ENCODE peak calls at places on chromosomes 5 and 9, in eight cellular contexts. Z, F, U, S, Q, V, X and R are unnamed samples.
A peak's percentile ranks its signal among the peaks of the same experiment; 100 is the strongest.

GRCh38 chr5:106875591-106876297 is 795.0 kb downstream of the EFNA5 start:
- DNase-seq in Z (no peak), F (no peak), U (peak; percentile 58), S (peak; percentile 60), Q (no peak), V (no peak), X (peak; percentile 32), R (peak; percentile 66)

GRCh38 chr5:171801-172331 is 19.4 kb upstream of the LRRC14B start:
- DNase-seq in Z (no peak), F (no peak), U (no peak), S (no peak), Q (no peak), V (no peak), X (no peak), R (no peak)

GRCh38 chr5:81450940-81451339 is 57.0 kb upstream of the ACOT12 start:
- DNase-seq in Z (no peak), F (no peak), U (peak; percentile 73), S (no peak), Q (peak; percentile 24), V (no peak), X (no peak), R (no peak)

GRCh38 chr5:96692436-96692835 is 30.3 kb downstream of the CAST start:
- DNase-seq in Z (no peak), F (no peak), U (peak; percentile 51), S (no peak), Q (no peak), V (no peak), X (no peak), R (no peak)

GRCh38 chr5:45454114-45454513 is 242.1 kb downstream of the HCN1 start:
- DNase-seq in Z (no peak), F (no peak), U (peak; percentile 1), S (peak; percentile 25), Q (peak; percentile 54), V (no peak), X (no peak), R (peak; percentile 3)

GRCh38 chr9:131773911-131774379 is 34.1 kb upstream of the RAPGEF1 start:
- DNase-seq in Z (peak; percentile 31), F (no peak), U (peak; percentile 51), S (peak; percentile 58), Q (peak; percentile 42), V (no peak), X (peak; percentile 31), R (peak; percentile 48)

GRCh38 chr9:89677696-89678393 is 73.0 kb downstream of the GADD45G start:
- DNase-seq in Z (no peak), F (no peak), U (no peak), S (no peak), Q (no peak), V (no peak), X (no peak), R (no peak)

GRCh38 chr5:93330506-93330905 is 250.5 kb downstream of the NR2F1-AS1 start:
- DNase-seq in Z (no peak), F (no peak), U (no peak), S (no peak), Q (no peak), V (no peak), X (no peak), R (no peak)

GRCh38 chr5:109250080-109250479 is 159.7 kb downstream of the PJA2 start:
- DNase-seq in Z (no peak), F (no peak), U (no peak), S (no peak), Q (no peak), V (no peak), X (no peak), R (no peak)

GRCh38 chr5:107806705-107807104 is 136.0 kb upstream of the EFNA5 start:
- DNase-seq in Z (no peak), F (no peak), U (peak; percentile 48), S (no peak), Q (no peak), V (no peak), X (no peak), R (no peak)

GRCh38 chr5:53814819-53815218 is 254.4 kb downstream of the NDUFS4 start:
- DNase-seq in Z (no peak), F (no peak), U (no peak), S (no peak), Q (no peak), V (no peak), X (no peak), R (no peak)

GRCh38 chr5:178306430-178307225 is 74.0 kb upstream of the PHYKPL start:
- DNase-seq in Z (no peak), F (no peak), U (no peak), S (no peak), Q (no peak), V (peak; percentile 45), X (no peak), R (no peak)

GRCh38 chr5:24832021-24832420 is 187.2 kb upstream of the CDH10 start:
- DNase-seq in Z (no peak), F (no peak), U (peak; percentile 39), S (no peak), Q (no peak), V (no peak), X (no peak), R (no peak)

GRCh38 chr5:9104576-9105339 is 441.1 kb downstream of the SEMA5A start:
- DNase-seq in Z (no peak), F (no peak), U (no peak), S (no peak), Q (no peak), V (no peak), X (no peak), R (no peak)

GRCh38 chr9:129936222-129936621 is 101.0 kb downstream of the USP20 start:
- DNase-seq in Z (no peak), F (no peak), U (no peak), S (no peak), Q (no peak), V (no peak), X (no peak), R (no peak)

GRCh38 chr9:127987103-127987614 is 6.4 kb upstream of the EEIG1 start:
- DNase-seq in Z (no peak), F (peak; percentile 66), U (peak; percentile 81), S (no peak), Q (no peak), V (no peak), X (no peak), R (peak; percentile 57)

GRCh38 chr9:38026021-38026809 is 42.8 kb downstream of the SHB start:
- DNase-seq in Z (no peak), F (no peak), U (peak; percentile 68), S (peak; percentile 72), Q (peak; percentile 98), V (no peak), X (peak; percentile 41), R (peak; percentile 29)

GRCh38 chr5:89878140-89878570 is 531.4 kb downstream of the CETN3 start:
- DNase-seq in Z (no peak), F (no peak), U (peak; percentile 5), S (peak; percentile 65), Q (peak; percentile 13), V (no peak), X (no peak), R (no peak)

GRCh38 chr5:135588299-135588698 is 9.5 kb upstream of the CXCL14 start:
- DNase-seq in Z (no peak), F (no peak), U (no peak), S (no peak), Q (no peak), V (peak; percentile 37), X (no peak), R (no peak)

GRCh38 chr5:135240283-135240633 is 158.8 kb downstream of the MACROH2A1 start:
- DNase-seq in Z (no peak), F (no peak), U (no peak), S (no peak), Q (no peak), V (peak; percentile 19), X (no peak), R (no peak)

GRCh38 chr5:151900876-151901275 is 23.8 kb downstream of the GLRA1 start:
- DNase-seq in Z (no peak), F (no peak), U (no peak), S (no peak), Q (no peak), V (no peak), X (no peak), R (no peak)

GRCh38 chr9:7320139-7320538 is 479.4 kb downstream of the DMAC1 start:
- DNase-seq in Z (no peak), F (no peak), U (peak; percentile 92), S (peak; percentile 62), Q (peak; percentile 18), V (no peak), X (no peak), R (no peak)

GRCh38 chr5:88665750-88666215 is 217.2 kb downstream of the MEF2C start:
- DNase-seq in Z (no peak), F (no peak), U (no peak), S (peak; percentile 56), Q (no peak), V (no peak), X (no peak), R (no peak)

GRCh38 chr9:125632321-125633115 is 74.5 kb downstream of the MAPKAP1 start:
- DNase-seq in Z (no peak), F (no peak), U (no peak), S (peak; percentile 87), Q (peak; percentile 16), V (no peak), X (no peak), R (peak; percentile 93)

GRCh38 chr5:179294891-179295777 is 50.1 kb downstream of the ADAMTS2 start:
- DNase-seq in Z (no peak), F (peak; percentile 22), U (no peak), S (no peak), Q (no peak), V (peak; percentile 56), X (no peak), R (no peak)

GRCh38 chr9:130846487-130847305 is 11.6 kb downstream of the ABL1 start:
- DNase-seq in Z (no peak), F (peak; percentile 38), U (peak; percentile 64), S (no peak), Q (peak; percentile 93), V (peak; percentile 63), X (no peak), R (no peak)

GRCh38 chr9:75039006-75039405 is 10.9 kb upstream of the CARNMT1 start:
- DNase-seq in Z (no peak), F (no peak), U (no peak), S (no peak), Q (no peak), V (no peak), X (no peak), R (no peak)

GRCh38 chr5:36414869-36415282 is 113.2 kb upstream of the RANBP3L start:
- DNase-seq in Z (no peak), F (no peak), U (peak; percentile 55), S (peak; percentile 69), Q (peak; percentile 42), V (no peak), X (no peak), R (peak; percentile 28)
- TF ChIP-seq CTCF in Z (no peak), F (peak; percentile 65), U (peak; percentile 57), S (no peak), Q (peak; percentile 9), V (peak; percentile 58), X (peak; percentile 30), R (peak; percentile 27)

GRCh38 chr5:149294872-149295829 is 23.5 kb downstream of the AFAP1L1 start:
- DNase-seq in Z (no peak), F (no peak), U (no peak), S (no peak), Q (no peak), V (no peak), X (no peak), R (no peak)
- H3K4me3 ChIP-seq in Z (no peak overlapping the region), F (peak overlapping the region; percentile 20), U (no peak overlapping the region), S (no peak overlapping the region), Q (no peak overlapping the region), V (no peak overlapping the region), X (no peak overlapping the region), R (no peak overlapping the region)

GRCh38 chr5:80153586-80154126 is 102.2 kb downstream of the SERINC5 start:
- DNase-seq in Z (peak; percentile 37), F (no peak), U (no peak), S (no peak), Q (no peak), V (no peak), X (no peak), R (no peak)
- TF ChIP-seq CTCF in Z (no peak), F (no peak), U (no peak), S (no peak), Q (no peak), V (no peak), X (no peak), R (no peak)

GRCh38 chr9:136012651-136013050 is 51.5 kb upstream of the UBAC1 start:
- DNase-seq in Z (no peak), F (peak; percentile 35), U (no peak), S (no peak), Q (no peak), V (no peak), X (no peak), R (no peak)
- H3K4me3 ChIP-seq in Z (no peak overlapping the region), F (peak overlapping the region; percentile 43), U (no peak overlapping the region), S (no peak overlapping the region), Q (no peak overlapping the region), V (no peak overlapping the region), X (no peak overlapping the region), R (no peak overlapping the region)